ENCODE peak calls at places on chromosome 20, in four cellular contexts. J is K562, G is GM12878, S is HepG2. Q is an unnamed sample.

GRCh38 chr20:11296221-11296620 is 621.5 kb upstream of the BTBD3 start:
- DNase-seq in J (no peak), G (no peak), S (no peak), Q (no peak)

GRCh38 chr20:50924261-50924660 is 7.0 kb downstream of the ADNP start:
- DNase-seq in J (no peak), G (no peak), S (no peak), Q (no peak)

GRCh38 chr20:62892348-62893304 is 31.0 kb upstream of the TCFL5 start:
- DNase-seq in J (no peak), G (no peak), S (no peak), Q (no peak)

GRCh38 chr20:44057698-44058675 is 129.0 kb downstream of the JPH2 start:
- DNase-seq in J (no peak), G (no peak), S (no peak), Q (no peak)

GRCh38 chr20:51385941-51386530 is 156.5 kb downstream of the NFATC2 start:
- DNase-seq in J (no peak), G (no peak), S (peak; percentile 53), Q (peak; percentile 56)

GRCh38 chr20:58891686-58892125 is 39.2 kb downstream of the GNAS start:
- DNase-seq in J (peak; percentile 81), G (no peak), S (no peak), Q (peak; percentile 25)

GRCh38 chr20:61955668-61956395 is 109.8 kb downstream of the TAF4 start:
- DNase-seq in J (no peak), G (no peak), S (peak; percentile 36), Q (no peak)

GRCh38 chr20:11986954-11987353 is 69.3 kb downstream of the BTBD3 start:
- DNase-seq in J (no peak), G (no peak), S (no peak), Q (no peak)

GRCh38 chr20:20076297-20077065 is 24.1 kb downstream of the CFAP61 start:
- DNase-seq in J (no peak), G (no peak), S (no peak), Q (no peak)

GRCh38 chr20:23087587-23088275 is 1.6 kb upstream of the CD93 start:
- DNase-seq in J (no peak), G (no peak), S (no peak), Q (no peak)

GRCh38 chr20:25321991-25322390 is 68.6 kb downstream of the ABHD12 start:
- DNase-seq in J (no peak), G (no peak), S (no peak), Q (no peak)

GRCh38 chr20:62511300-62511914 is 35.6 kb upstream of the GATA5 start:
- DNase-seq in J (peak; percentile 72), G (no peak), S (no peak), Q (no peak)

GRCh38 chr20:14576478-14576877 is 239.1 kb upstream of the FLRT3 start:
- DNase-seq in J (no peak), G (no peak), S (no peak), Q (no peak)

GRCh38 chr20:19757487-19757972 is 528 bp upstream of the RIN2 start:
- DNase-seq in J (no peak), G (no peak), S (peak; percentile 60), Q (peak; percentile 47)

GRCh38 chr20:63750807-63751470 is 11.4 kb downstream of the SLC2A4RG start:
- DNase-seq in J (peak; percentile 46), G (no peak), S (no peak), Q (no peak)

GRCh38 chr20:46361811-46362210 is 44.6 kb downstream of the ELMO2 start:
- DNase-seq in J (no peak), G (no peak), S (no peak), Q (no peak)

GRCh38 chr20:20373046-20373706 is 5.3 kb downstream of the INSM1 start:
- DNase-seq in J (no peak), G (no peak), S (no peak), Q (no peak)

GRCh38 chr20:41411458-41411857 is 44.8 kb upstream of the EMILIN3 start:
- DNase-seq in J (no peak), G (no peak), S (no peak), Q (no peak)

GRCh38 chr20:8901237-8902025 is 167.5 kb upstream of the PLCB4 start:
- DNase-seq in J (no peak), G (no peak), S (no peak), Q (no peak)

GRCh38 chr20:49399329-49399728 is 83.1 kb downstream of the KCNB1 start:
- DNase-seq in J (no peak), G (no peak), S (no peak), Q (no peak)
- TF ChIP-seq FOXM1 in J (no peak), G (no peak), S (no peak), Q (no peak)

GRCh38 chr20:53884859-53885654 is 185.3 kb downstream of the BCAS1 start:
- DNase-seq in J (no peak), G (no peak), S (no peak), Q (no peak)
- TF ChIP-seq BHLHE40 in J (no peak), G (no peak), S (no peak), Q (no peak)

GRCh38 chr20:36455972-36456625 is 85.2 kb upstream of the MYL9 start:
- DNase-seq in J (no peak), G (no peak), S (no peak), Q (no peak)

GRCh38 chr20:36449663-36450062 is 91.7 kb upstream of the MYL9 start:
- DNase-seq in J (no peak), G (no peak), S (no peak), Q (no peak)

DNA sequence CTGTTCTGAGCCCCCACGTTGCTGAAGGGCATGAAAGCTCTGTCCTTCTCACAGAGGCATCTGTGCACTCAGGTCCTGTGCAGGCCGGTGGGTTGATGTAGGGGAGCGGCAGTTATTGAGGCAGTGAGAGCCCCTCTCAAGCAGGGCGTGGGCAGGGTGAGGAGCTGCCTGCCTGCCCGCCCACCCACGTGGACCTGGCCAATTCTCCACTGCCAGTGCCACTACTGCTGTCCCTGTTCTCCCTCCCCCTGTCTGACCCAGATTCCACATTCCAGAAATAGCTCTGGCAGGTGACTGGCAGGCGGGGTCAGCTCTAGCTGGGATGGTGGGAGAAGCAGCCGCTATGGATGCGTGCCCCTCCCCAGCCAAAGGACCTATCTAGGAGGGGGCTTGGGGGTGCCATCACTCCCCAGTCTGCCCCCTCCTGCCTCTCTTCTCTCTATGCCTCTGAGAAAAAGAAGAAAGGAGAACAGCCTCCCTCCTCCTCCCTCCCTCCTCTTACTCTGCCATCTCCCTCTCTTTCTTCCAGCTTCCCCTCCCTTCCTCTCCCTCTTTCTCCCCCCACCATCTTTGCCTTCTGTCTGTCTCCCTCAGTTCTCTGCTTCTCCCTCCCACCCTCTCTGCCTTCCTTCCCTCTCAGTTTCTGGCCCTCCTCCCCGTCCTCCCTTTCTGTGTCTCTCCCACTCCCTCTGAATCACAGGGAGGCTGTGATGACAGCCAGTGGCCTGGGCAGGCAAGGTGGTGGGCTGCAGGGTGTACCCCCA is 86.5 kb upstream of the MYL9 start:
- DNase-seq in J (no peak), G (no peak), S (peak; percentile 68), Q (no peak)
- TF ChIP-seq FOXM1 in J (no peak), G (no peak), S (no peak), Q (no peak)

GRCh38 chr20:1876975-1877603 is 18.1 kb upstream of the SIRPA start:
- DNase-seq in J (peak; percentile 45), G (no peak), S (no peak), Q (peak; percentile 52)
- TF ChIP-seq BHLHE40 in J (no peak), G (no peak), S (no peak), Q (no peak)

GRCh38 chr20:57109151-57109953 is 157.1 kb downstream of the BMP7 start:
- DNase-seq in J (no peak), G (no peak), S (peak; percentile 60), Q (no peak)

GRCh38 chr20:57108218-57108617 is 158.2 kb downstream of the BMP7 start:
- DNase-seq in J (no peak), G (no peak), S (no peak), Q (no peak)

GRCh38 chr20:57112448-57112847 is 154.0 kb downstream of the BMP7 start:
- DNase-seq in J (no peak), G (no peak), S (no peak), Q (no peak)

GRCh38 chr20:57108742-57109141 is 157.7 kb downstream of the BMP7 start:
- DNase-seq in J (no peak), G (no peak), S (no peak), Q (no peak)

DNA sequence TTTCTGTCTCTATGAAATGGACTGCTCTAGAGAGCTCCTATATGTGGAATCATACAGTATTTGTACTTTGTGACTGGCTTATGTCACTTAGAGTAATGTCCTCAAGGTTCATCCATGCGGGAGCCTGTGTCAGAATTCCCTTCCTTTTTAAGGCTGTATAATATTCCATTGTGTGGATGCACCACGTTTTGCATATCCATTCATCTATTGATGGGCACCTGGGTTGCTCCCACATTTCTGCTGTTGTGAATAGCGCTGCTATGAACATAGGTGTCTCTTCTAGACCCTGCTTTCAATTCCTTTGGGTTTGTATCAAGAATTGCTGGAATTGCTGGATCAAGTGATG is 155.4 kb downstream of the BMP7 start:
- DNase-seq in J (no peak), G (no peak), S (no peak), Q (no peak)
- TF ChIP-seq FOXM1 in J (no peak), G (no peak), S (no peak), Q (no peak)

Q was measured in HEK293T.